ENCODE peak calls at places on chromosomes 6 and 20, in six cellular contexts. P is ovary, F is thyroid gland, R is heart left ventricle, Q is HCT116, N is IMR-90. J is an unnamed sample.
A peak's percentile ranks its signal among the peaks of the same experiment; 100 is the strongest.

GRCh38 chr6:147043994-147044477 is 160.2 kb upstream of the STXBP5 start:
- DNase-seq in F (no peak), N (peak; percentile 45), P (no peak), R (no peak), Q (no peak), J (no peak)

GRCh38 chr6:30542404-30542725 is 13.9 kb downstream of the GNL1 start:
- DNase-seq in P (no peak), N (no peak), Q (no peak), R (no peak), F (no peak), J (no peak)

GRCh38 chr6:35435075-35435837 is 16.9 kb upstream of the FANCE start:
- DNase-seq in F (peak; percentile 57), P (no peak), Q (no peak), R (peak; percentile 59), N (no peak), J (no peak)

GRCh38 chr20:7695622-7696021 is 244.6 kb downstream of the HAO1 start:
- DNase-seq in Q (no peak), R (no peak), N (peak; percentile 16), F (no peak), P (no peak), J (no peak)

GRCh38 chr20:44405785-44406571 is 50.5 kb downstream of the HNF4A start:
- DNase-seq in P (no peak), Q (no peak), F (no peak), N (no peak), R (no peak), J (no peak)

GRCh38 chr6:73036689-73037088 is 188.6 kb downstream of the KHDC1L start:
- DNase-seq in F (no peak), Q (no peak), P (no peak), R (no peak), N (no peak), J (no peak)

GRCh38 chr6:108518714-108519576 is 41.8 kb upstream of the FOXO3 start:
- DNase-seq in R (no peak), P (no peak), Q (peak; percentile 54), N (peak; percentile 33), F (no peak), J (no peak)

GRCh38 chr6:137756788-137757187 is 110.3 kb upstream of the TNFAIP3 start:
- DNase-seq in N (no peak), R (no peak), Q (no peak), P (no peak), F (no peak), J (no peak)

GRCh38 chr6:72035483-72035882 is 149.1 kb downstream of the RIMS1 start:
- DNase-seq in F (no peak), N (no peak), P (no peak), Q (no peak), R (no peak), J (no peak)

GRCh38 chr6:43724354-43724753 is 36.8 kb upstream of the MRPS18A start:
- DNase-seq in F (no peak), N (no peak), P (no peak), R (no peak), Q (no peak), J (no peak)

GRCh38 chr6:36563237-36563927 is 16.1 kb upstream of the STK38 start:
- DNase-seq in F (no peak), N (peak; percentile 44), P (no peak), R (no peak), Q (no peak), J (no peak)

GRCh38 chr20:62126141-62126540 is 3.9 kb downstream of the LSM14B start:
- DNase-seq in N (no peak), P (no peak), R (no peak), F (no peak), Q (no peak), J (no peak)

GRCh38 chr20:63848003-63848911 is 13.0 kb upstream of the ABHD16B start:
- DNase-seq in R (peak; percentile 72), Q (no peak), N (no peak), P (peak; percentile 57), F (no peak), J (no peak)

GRCh38 chr20:62822788-62823651 is 6.2 kb downstream of the COL9A3 start:
- DNase-seq in P (no peak), Q (peak; percentile 85), R (no peak), N (peak; percentile 11), F (no peak), J (peak; percentile 83)

GRCh38 chr6:513058-513457 is 121.5 kb downstream of the IRF4 start:
- DNase-seq in P (no peak), F (no peak), N (no peak), R (no peak), Q (no peak), J (no peak)

GRCh38 chr20:44019638-44020335 is 105.1 kb downstream of the TOX2 start:
- DNase-seq in N (peak; percentile 23), R (no peak), P (no peak), F (no peak), Q (no peak), J (peak; percentile 18)

GRCh38 chr6:1310628-1311399 is 1.1 kb upstream of the FOXQ1 start:
- DNase-seq in F (peak; percentile 78), P (no peak), Q (peak; percentile 16), N (no peak), R (no peak), J (no peak)

DNA sequence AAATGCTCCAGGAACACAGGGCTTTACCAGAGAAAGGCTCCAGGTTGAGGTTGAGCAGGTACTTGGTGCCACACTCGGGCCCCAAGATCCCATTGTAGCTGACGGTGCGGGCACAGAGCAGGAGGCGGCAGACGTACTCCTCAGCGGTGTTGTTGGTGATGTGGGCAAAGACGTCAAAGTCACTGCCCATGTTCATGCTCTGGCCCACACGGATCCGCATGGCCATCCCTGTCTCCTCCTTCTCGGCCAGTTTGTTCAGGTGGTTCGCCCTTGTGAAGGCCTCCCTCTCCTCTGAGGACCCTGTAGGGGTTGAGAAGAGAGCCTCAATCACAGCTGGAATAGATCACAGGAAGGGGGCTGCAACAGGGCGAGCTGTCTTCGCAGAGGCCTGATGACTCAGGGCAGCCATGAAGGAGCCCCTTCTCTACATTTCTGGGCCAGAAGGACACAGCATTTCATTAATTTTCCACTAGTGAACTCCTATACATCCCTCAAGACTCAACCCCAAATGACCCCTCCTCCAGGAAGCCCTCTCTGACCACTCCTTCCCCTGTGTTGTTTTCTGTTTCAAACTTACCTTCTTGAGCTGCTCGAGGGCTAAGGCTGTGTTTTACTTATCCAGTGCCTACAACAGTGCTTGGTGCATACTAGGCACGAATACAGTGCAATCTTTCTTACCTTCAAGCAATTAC is 26.8 kb downstream of the TGM2 start:
- DNase-seq in N (no peak), P (no peak), Q (no peak), R (no peak), F (no peak), J (no peak)
- TF ChIP-seq CTCF in N (no peak), P (no peak), Q (no peak), R (no peak), F (no peak), J (no peak)

DNA sequence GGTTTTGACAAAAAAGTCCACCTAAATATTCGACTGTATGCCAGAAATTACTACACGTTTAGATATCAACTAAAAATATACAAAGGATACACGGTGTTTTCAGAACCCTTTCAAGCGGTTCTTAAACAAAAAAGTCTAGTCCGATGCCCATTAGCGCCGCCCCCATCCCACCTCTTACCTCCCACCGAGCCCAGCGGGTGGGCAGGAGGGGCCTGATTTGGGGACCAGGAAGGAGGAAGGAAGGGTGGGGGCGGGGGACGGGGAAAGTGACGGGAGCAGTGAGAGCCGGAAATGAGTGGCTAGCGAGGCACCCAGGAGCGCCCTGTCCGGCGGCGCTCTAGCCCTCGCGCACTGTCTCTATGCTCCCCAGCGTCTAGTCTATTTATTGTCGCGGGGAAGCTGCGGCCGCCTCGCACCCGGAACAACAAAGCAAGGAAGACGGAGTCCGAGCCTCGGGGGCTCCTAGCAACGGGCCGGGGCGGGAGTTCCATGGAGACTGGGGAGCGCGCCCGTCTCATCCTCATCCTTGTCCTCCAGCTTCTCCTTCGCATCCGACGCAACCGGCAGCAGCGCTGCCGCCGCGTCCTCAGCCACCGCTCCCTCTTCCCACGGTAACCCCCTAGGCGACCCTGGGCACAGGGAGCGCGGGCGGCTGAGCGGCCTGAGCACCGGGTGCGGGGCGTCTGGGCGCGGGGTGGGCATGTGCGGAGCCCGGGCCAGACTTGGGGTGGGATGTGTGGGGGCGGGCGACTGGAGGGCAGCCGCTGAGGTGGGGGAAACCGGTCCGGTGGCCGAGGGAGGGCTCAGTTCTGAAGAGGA is at the start of gene TBPL1:
- DNase-seq in F (peak; percentile 96), P (peak; percentile 95), Q (peak; percentile 91), N (peak; percentile 95), R (peak; percentile 95), J (peak; percentile 91)
- H3K4me1 ChIP-seq in F (peaks cover 29% of the 10 kb centered on the region), P (peaks cover 5% of the 10 kb centered on the region), Q (peaks cover 14% of the 10 kb centered on the region), N (peaks cover 9% of the 10 kb centered on the region), R (peaks cover 41% of the 10 kb centered on the region), J (no peaks in the 10 kb centered on the region)

GRCh38 chr6:25138024-25138696 is 141.0 kb upstream of the CARMIL1 start:
- DNase-seq in P (peak; percentile 51), Q (no peak), F (peak; percentile 20), N (peak; percentile 62), R (peak; percentile 63), J (peak; percentile 72)
- TF ChIP-seq POLR2A in P (peak; percentile 47), Q (no peak), F (no peak), N (no peak), R (peak; percentile 67), J (no peak)

GRCh38 chr6:161228911-161229591 is 44.8 kb downstream of the AGPAT4 start:
- DNase-seq in N (peak; percentile 95), F (no peak), P (no peak), R (no peak), Q (no peak), J (no peak)
- TF ChIP-seq CTCF in N (no peak), F (no peak), P (no peak), R (no peak), Q (no peak), J (no peak)

GRCh38 chr20:50050214-50050613 is 62.7 kb downstream of the UBE2V1 start:
- DNase-seq in Q (no peak), P (no peak), F (no peak), N (no peak), R (no peak), J (no peak)
- H3K4me1 ChIP-seq in Q (no peaks in the 10 kb centered on the region), P (peaks cover 7% of the 10 kb centered on the region), F (peaks cover 42% of the 10 kb centered on the region), N (peaks cover 14% of the 10 kb centered on the region), R (peaks cover 42% of the 10 kb centered on the region), J (no peaks in the 10 kb centered on the region)

J was measured in Peyer's patch.